ENCODE peak calls at places on chromosomes 11 and 22, in nine cellular contexts. One of them, this sample, is unnamed. For H3K9me2, the result is how much of the 10 kb centered on the place peaks cover.

GRCh38 chr11:33638608-33639007 is 62.0 kb downstream of the C11orf91 start:
- DNase-seq in GM23248: no peak
- DNase-seq in HCT116: no peak
- DNase-seq in OCI-LY7: no peak
- DNase-seq in MM.1S: no peak
- DNase-seq in Karpas-422: peak
- DNase-seq in PC-3: no peak
- DNase-seq in hepatocyte: no peak
- DNase-seq in PC-9: no peak
- DNase-seq in this sample: no peak

GRCh38 chr22:18035740-18036139 is 11.4 kb upstream of the MICAL3 start:
- DNase-seq in Karpas-422: peak
- DNase-seq in hepatocyte: peak
- DNase-seq in OCI-LY7: no peak
- DNase-seq in PC-3: peak
- DNase-seq in PC-9: peak
- DNase-seq in HCT116: peak
- DNase-seq in MM.1S: no peak
- DNase-seq in GM23248: no peak
- DNase-seq in this sample: peak

GRCh38 chr11:72639475-72640375 is 34.5 kb downstream of the PDE2A start:
- DNase-seq in PC-3: no peak
- DNase-seq in PC-9: no peak
- DNase-seq in GM23248: no peak
- DNase-seq in OCI-LY7: no peak
- DNase-seq in HCT116: no peak
- DNase-seq in MM.1S: no peak
- DNase-seq in hepatocyte: no peak
- DNase-seq in Karpas-422: no peak
- DNase-seq in this sample: no peak

GRCh38 chr22:37742374-37743092 is 45.7 kb downstream of the TRIOBP start:
- DNase-seq in MM.1S: no peak
- DNase-seq in PC-9: peak
- DNase-seq in Karpas-422: no peak
- DNase-seq in PC-3: peak
- DNase-seq in hepatocyte: peak
- DNase-seq in HCT116: peak
- DNase-seq in GM23248: peak
- DNase-seq in OCI-LY7: no peak
- DNase-seq in this sample: no peak

GRCh38 chr11:1834132-1834610 is 619 bp upstream of the SYT8 start:
- DNase-seq in HCT116: peak
- DNase-seq in PC-9: peak
- DNase-seq in PC-3: peak
- DNase-seq in GM23248: no peak
- DNase-seq in MM.1S: no peak
- DNase-seq in Karpas-422: no peak
- DNase-seq in hepatocyte: peak
- DNase-seq in OCI-LY7: no peak
- DNase-seq in this sample: no peak

GRCh38 chr11:129731316-129731715 is 84.3 kb upstream of the TMEM45B start:
- DNase-seq in hepatocyte: no peak
- DNase-seq in Karpas-422: no peak
- DNase-seq in GM23248: no peak
- DNase-seq in PC-9: peak
- DNase-seq in PC-3: peak
- DNase-seq in OCI-LY7: no peak
- DNase-seq in HCT116: no peak
- DNase-seq in MM.1S: no peak
- DNase-seq in this sample: no peak

GRCh38 chr11:100827934-100828661 is 141.0 kb downstream of the ARHGAP42 start:
- DNase-seq in PC-9: peak
- DNase-seq in MM.1S: peak
- DNase-seq in HCT116: peak
- DNase-seq in PC-3: peak
- DNase-seq in hepatocyte: peak
- DNase-seq in Karpas-422: peak
- DNase-seq in GM23248: peak
- DNase-seq in OCI-LY7: peak
- DNase-seq in this sample: peak

GRCh38 chr22:44120314-44120704 is 60.4 kb upstream of the PARVG start:
- DNase-seq in MM.1S: no peak
- DNase-seq in GM23248: no peak
- DNase-seq in PC-3: no peak
- DNase-seq in HCT116: no peak
- DNase-seq in hepatocyte: no peak
- DNase-seq in OCI-LY7: no peak
- DNase-seq in Karpas-422: peak
- DNase-seq in PC-9: no peak
- DNase-seq in this sample: no peak

GRCh38 chr11:57499413-57499982 is 16.0 kb downstream of the SLC43A1 start:
- DNase-seq in MM.1S: peak
- DNase-seq in Karpas-422: peak
- DNase-seq in OCI-LY7: no peak
- DNase-seq in PC-9: peak
- DNase-seq in PC-3: peak
- DNase-seq in hepatocyte: peak
- DNase-seq in HCT116: peak
- DNase-seq in GM23248: peak
- DNase-seq in this sample: peak

GRCh38 chr11:131372243-131372930 is 2.0 kb downstream of the NTM start:
- DNase-seq in PC-3: no peak
- DNase-seq in hepatocyte: no peak
- DNase-seq in MM.1S: no peak
- DNase-seq in HCT116: no peak
- DNase-seq in Karpas-422: no peak
- DNase-seq in PC-9: no peak
- DNase-seq in GM23248: no peak
- DNase-seq in OCI-LY7: no peak
- DNase-seq in this sample: no peak

GRCh38 chr11:35126000-35126878 is 12.7 kb upstream of the CD44 start:
- DNase-seq in PC-3: no peak
- DNase-seq in Karpas-422: no peak
- DNase-seq in OCI-LY7: peak
- DNase-seq in hepatocyte: no peak
- DNase-seq in HCT116: no peak
- DNase-seq in MM.1S: peak
- DNase-seq in PC-9: no peak
- DNase-seq in GM23248: peak
- DNase-seq in this sample: no peak

GRCh38 chr11:45021001-45021400 is 70.3 kb upstream of the TP53I11 start:
- DNase-seq in hepatocyte: no peak
- DNase-seq in PC-9: no peak
- DNase-seq in Karpas-422: peak
- DNase-seq in OCI-LY7: peak
- DNase-seq in HCT116: no peak
- DNase-seq in MM.1S: peak
- DNase-seq in GM23248: no peak
- DNase-seq in PC-3: no peak
- DNase-seq in this sample: no peak

GRCh38 chr11:101323997-101324396 is 194.4 kb upstream of the PGR start:
- DNase-seq in hepatocyte: no peak
- DNase-seq in MM.1S: no peak
- DNase-seq in Karpas-422: no peak
- DNase-seq in OCI-LY7: no peak
- DNase-seq in PC-3: no peak
- DNase-seq in GM23248: no peak
- DNase-seq in HCT116: no peak
- DNase-seq in PC-9: no peak
- DNase-seq in this sample: peak

GRCh38 chr11:44893250-44894216 is 57.1 kb downstream of the TP53I11 start:
- DNase-seq in hepatocyte: no peak
- DNase-seq in GM23248: no peak
- DNase-seq in PC-3: no peak
- DNase-seq in PC-9: no peak
- DNase-seq in Karpas-422: no peak
- DNase-seq in MM.1S: no peak
- DNase-seq in HCT116: no peak
- DNase-seq in OCI-LY7: no peak
- DNase-seq in this sample: no peak

GRCh38 chr22:43017525-43018290 is 2.8 kb upstream of the PACSIN2 start:
- DNase-seq in PC-3: no peak
- DNase-seq in HCT116: no peak
- DNase-seq in GM23248: no peak
- DNase-seq in MM.1S: no peak
- DNase-seq in Karpas-422: no peak
- DNase-seq in PC-9: no peak
- DNase-seq in hepatocyte: no peak
- DNase-seq in OCI-LY7: no peak
- DNase-seq in this sample: no peak

GRCh38 chr22:36329217-36330078 is 58.3 kb downstream of the MYH9 start:
- DNase-seq in GM23248: peak
- DNase-seq in Karpas-422: no peak
- DNase-seq in PC-3: peak
- DNase-seq in OCI-LY7: peak
- DNase-seq in HCT116: peak
- DNase-seq in MM.1S: no peak
- DNase-seq in hepatocyte: peak
- DNase-seq in PC-9: peak
- DNase-seq in this sample: peak

GRCh38 chr11:20000393-20001134 is 159.7 kb downstream of the DBX1 start:
- DNase-seq in PC-9: no peak
- DNase-seq in GM23248: no peak
- DNase-seq in Karpas-422: no peak
- DNase-seq in HCT116: no peak
- DNase-seq in PC-3: no peak
- DNase-seq in hepatocyte: peak
- DNase-seq in MM.1S: no peak
- DNase-seq in OCI-LY7: no peak
- DNase-seq in this sample: peak

GRCh38 chr22:36881504-36882245 is 20.9 kb downstream of the NCF4 start:
- DNase-seq in OCI-LY7: no peak
- DNase-seq in HCT116: no peak
- DNase-seq in hepatocyte: no peak
- DNase-seq in MM.1S: no peak
- DNase-seq in PC-9: no peak
- DNase-seq in GM23248: peak
- DNase-seq in Karpas-422: no peak
- DNase-seq in PC-3: no peak
- DNase-seq in this sample: no peak

GRCh38 chr11:46380340-46381045 is 976 bp upstream of the MDK start:
- DNase-seq in hepatocyte: peak
- DNase-seq in OCI-LY7: no peak
- DNase-seq in PC-9: peak
- DNase-seq in HCT116: no peak
- DNase-seq in PC-3: peak
- DNase-seq in MM.1S: peak
- DNase-seq in Karpas-422: peak
- DNase-seq in GM23248: peak
- DNase-seq in this sample: peak

GRCh38 chr22:35426801-35427140 is 26.8 kb downstream of the MCM5 start:
- DNase-seq in MM.1S: no peak
- DNase-seq in GM23248: no peak
- DNase-seq in PC-9: no peak
- DNase-seq in hepatocyte: no peak
- DNase-seq in HCT116: no peak
- DNase-seq in OCI-LY7: no peak
- DNase-seq in Karpas-422: no peak
- DNase-seq in PC-3: no peak
- DNase-seq in this sample: no peak

GRCh38 chr11:119433369-119433749 is 10.4 kb upstream of the THY1 start:
- DNase-seq in PC-3: peak
- DNase-seq in HCT116: no peak
- DNase-seq in GM23248: peak
- DNase-seq in Karpas-422: peak
- DNase-seq in OCI-LY7: no peak
- DNase-seq in PC-9: no peak
- DNase-seq in MM.1S: no peak
- DNase-seq in hepatocyte: no peak
- DNase-seq in this sample: no peak
- H3K4me3 ChIP-seq in PC-3: no peak
- H3K4me3 ChIP-seq in HCT116: no peak
- H3K4me3 ChIP-seq in GM23248: peak
- H3K4me3 ChIP-seq in Karpas-422: peak
- H3K4me3 ChIP-seq in OCI-LY7: no peak
- H3K4me3 ChIP-seq in PC-9: no peak
- H3K4me3 ChIP-seq in MM.1S: no peak
- H3K4me3 ChIP-seq in hepatocyte: no peak
- H3K4me3 ChIP-seq in this sample: no peak

GRCh38 chr11:7208391-7208790 is 43.3 kb upstream of the SYT9 start:
- DNase-seq in Karpas-422: no peak
- DNase-seq in GM23248: no peak
- DNase-seq in HCT116: no peak
- DNase-seq in MM.1S: no peak
- DNase-seq in hepatocyte: no peak
- DNase-seq in PC-3: no peak
- DNase-seq in PC-9: no peak
- DNase-seq in OCI-LY7: no peak
- DNase-seq in this sample: no peak
- H3K9me2 ChIP-seq in Karpas-422: under half
- H3K9me2 ChIP-seq in GM23248: under half
- H3K9me2 ChIP-seq in HCT116: under half
- H3K9me2 ChIP-seq in MM.1S: under half
- H3K9me2 ChIP-seq in hepatocyte: under half
- H3K9me2 ChIP-seq in PC-3: under half
- H3K9me2 ChIP-seq in PC-9: under half
- H3K9me2 ChIP-seq in OCI-LY7: under half
- H3K9me2 ChIP-seq in this sample: under half

DNA sequence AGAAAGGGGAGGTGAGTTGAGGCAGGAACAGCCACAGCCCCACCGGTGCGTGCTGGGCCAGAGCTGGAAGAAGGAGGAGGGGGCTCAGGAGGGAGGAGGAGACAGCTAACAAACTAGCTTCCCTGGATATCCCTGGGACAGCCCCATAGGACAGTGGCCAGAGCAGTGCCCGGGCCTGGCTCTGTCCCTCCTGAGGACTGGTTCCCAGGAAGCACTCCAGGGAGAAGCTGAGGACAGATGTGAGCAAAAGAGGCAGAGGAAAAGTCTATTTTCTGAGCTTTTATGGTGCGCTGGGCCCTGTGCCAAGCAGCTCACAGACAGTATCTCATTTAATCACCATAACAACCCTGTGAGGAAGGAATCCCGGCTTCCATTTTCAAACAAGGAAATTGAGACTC is 8.3 kb downstream of the DCHS1 start:
- DNase-seq in Karpas-422: no peak
- DNase-seq in PC-9: no peak
- DNase-seq in HCT116: no peak
- DNase-seq in PC-3: no peak
- DNase-seq in GM23248: peak
- DNase-seq in OCI-LY7: no peak
- DNase-seq in MM.1S: no peak
- DNase-seq in hepatocyte: peak
- DNase-seq in this sample: peak
- H3K4me3 ChIP-seq in Karpas-422: no peak
- H3K4me3 ChIP-seq in PC-9: no peak
- H3K4me3 ChIP-seq in HCT116: no peak
- H3K4me3 ChIP-seq in PC-3: no peak
- H3K4me3 ChIP-seq in GM23248: no peak
- H3K4me3 ChIP-seq in OCI-LY7: no peak
- H3K4me3 ChIP-seq in MM.1S: no peak
- H3K4me3 ChIP-seq in hepatocyte: no peak
- H3K4me3 ChIP-seq in this sample: peak

DNA sequence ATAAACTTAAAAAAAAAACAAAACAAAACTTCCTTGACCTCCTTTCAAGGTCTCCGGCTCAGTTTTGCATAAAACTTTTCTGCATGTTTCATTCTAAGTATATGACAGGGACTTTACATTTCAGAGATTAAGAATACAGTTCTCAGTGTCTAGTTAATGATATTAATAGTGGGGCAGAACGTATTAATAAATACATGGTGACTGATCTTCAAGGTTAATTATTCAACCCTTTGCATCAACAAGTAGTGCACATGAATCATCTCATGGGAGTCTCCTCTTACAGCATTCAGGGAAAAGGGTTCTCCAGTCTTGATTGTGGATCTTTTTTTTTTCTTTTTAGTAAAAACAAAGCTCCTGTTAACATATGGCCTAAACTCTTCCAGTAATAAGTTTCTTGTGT is 146.8 kb downstream of the KIRREL3 start:
- DNase-seq in GM23248: peak
- DNase-seq in OCI-LY7: no peak
- DNase-seq in HCT116: no peak
- DNase-seq in Karpas-422: peak
- DNase-seq in PC-9: no peak
- DNase-seq in MM.1S: no peak
- DNase-seq in PC-3: no peak
- DNase-seq in hepatocyte: no peak
- DNase-seq in this sample: no peak
- H3K9me2 ChIP-seq in GM23248: under half
- H3K9me2 ChIP-seq in OCI-LY7: under half
- H3K9me2 ChIP-seq in HCT116: under half
- H3K9me2 ChIP-seq in Karpas-422: under half
- H3K9me2 ChIP-seq in PC-9: under half
- H3K9me2 ChIP-seq in MM.1S: under half
- H3K9me2 ChIP-seq in PC-3: under half
- H3K9me2 ChIP-seq in hepatocyte: under half
- H3K9me2 ChIP-seq in this sample: under half

This sample was measured in GM23338.